ENCODE peak calls at places on chromosomes 13 and 19, in six cellular contexts. R is heart left ventricle, A is stomach, G is gastrocnemius medialis, Z is thyroid gland, Q is H1. B is an unnamed sample.

GRCh38 chr19:29054886-29055675 is 157.9 kb downstream of the UQCRFS1 start:
- DNase-seq in R (no peak), A (no peak), G (no peak), Z (no peak), Q (no peak), B (no peak)

GRCh38 chr19:49988433-49988832 is 27.5 kb upstream of the SIGLEC11 start:
- DNase-seq in R (no peak), A (no peak), G (no peak), Z (no peak), Q (no peak), B (no peak)

GRCh38 chr19:50368649-50369570 is 3.5 kb upstream of the NAPSA start:
- DNase-seq in R (peak), A (peak), G (peak), Z (peak), Q (peak), B (no peak)

GRCh38 chr13:37306778-37307544 is 201.5 kb upstream of the CSNK1A1L start:
- DNase-seq in R (peak), A (no peak), G (no peak), Z (no peak), Q (no peak), B (no peak)

GRCh38 chr19:13164370-13165090 is 14.3 kb downstream of the IER2 start:
- DNase-seq in R (peak), A (peak), G (no peak), Z (peak), Q (peak), B (no peak)

GRCh38 chr19:4690362-4690761 is 20.2 kb upstream of the MYDGF start:
- DNase-seq in R (no peak), A (no peak), G (no peak), Z (no peak), Q (no peak), B (no peak)

GRCh38 chr19:50815443-50815842 is 8.1 kb downstream of the KLK1 start:
- DNase-seq in R (no peak), A (no peak), G (no peak), Z (no peak), Q (no peak), B (no peak)

GRCh38 chr13:33740134-33740538 is 77.8 kb upstream of the RFC3 start:
- DNase-seq in R (no peak), A (no peak), G (no peak), Z (no peak), Q (no peak), B (no peak)

GRCh38 chr19:32580353-32580900 is 563 bp upstream of the PDCD5 start:
- DNase-seq in R (no peak), A (no peak), G (no peak), Z (no peak), Q (no peak), B (no peak)

GRCh38 chr19:42057856-42058255 is 12.2 kb downstream of the GRIK5 start:
- DNase-seq in R (no peak), A (no peak), G (peak), Z (no peak), Q (no peak), B (no peak)

GRCh38 chr19:4477034-4477801 is 5.1 kb downstream of the HDGFL2 start:
- DNase-seq in R (no peak), A (no peak), G (no peak), Z (no peak), Q (no peak), B (no peak)

GRCh38 chr13:110562696-110563462 is 1.4 kb upstream of the RAB20 start:
- DNase-seq in R (no peak), A (no peak), G (no peak), Z (peak), Q (no peak), B (no peak)
- H3K27ac ChIP-seq in R (no peak), A (peak), G (no peak), Z (no peak), Q (no peak), B (peak)

GRCh38 chr19:21147540-21147939 is 5.7 kb downstream of the ZNF431 start:
- DNase-seq in R (no peak), A (no peak), G (no peak), Z (no peak), Q (no peak), B (no peak)

GRCh38 chr19:21143846-21144245 is 2.0 kb downstream of the ZNF431 start:
- DNase-seq in R (no peak), A (no peak), G (no peak), Z (peak), Q (no peak), B (no peak)

GRCh38 chr19:21138130-21138529 is 3.7 kb upstream of the ZNF431 start:
- DNase-seq in R (no peak), A (no peak), G (no peak), Z (no peak), Q (no peak), B (no peak)

GRCh38 chr19:21143428-21143827 is 1.6 kb downstream of the ZNF431 start:
- DNase-seq in R (no peak), A (no peak), G (no peak), Z (no peak), Q (no peak), B (no peak)

GRCh38 chr19:21141787-21142464 is at the start of gene ZNF431:
- DNase-seq in R (peak), A (peak), G (peak), Z (peak), Q (peak), B (peak)
- TF ChIP-seq POLR2A in R (no peak), A (no peak), G (peak), Z (no peak), Q (peak), B (peak)

GRCh38 chr13:93224545-93224944 is 2.1 kb upstream of the GPC6 start:
- DNase-seq in R (no peak), A (no peak), G (no peak), Z (no peak), Q (no peak), B (no peak)
- H3K27ac ChIP-seq in R (no peak), A (no peak), G (no peak), Z (no peak), Q (no peak), B (no peak)

DNA sequence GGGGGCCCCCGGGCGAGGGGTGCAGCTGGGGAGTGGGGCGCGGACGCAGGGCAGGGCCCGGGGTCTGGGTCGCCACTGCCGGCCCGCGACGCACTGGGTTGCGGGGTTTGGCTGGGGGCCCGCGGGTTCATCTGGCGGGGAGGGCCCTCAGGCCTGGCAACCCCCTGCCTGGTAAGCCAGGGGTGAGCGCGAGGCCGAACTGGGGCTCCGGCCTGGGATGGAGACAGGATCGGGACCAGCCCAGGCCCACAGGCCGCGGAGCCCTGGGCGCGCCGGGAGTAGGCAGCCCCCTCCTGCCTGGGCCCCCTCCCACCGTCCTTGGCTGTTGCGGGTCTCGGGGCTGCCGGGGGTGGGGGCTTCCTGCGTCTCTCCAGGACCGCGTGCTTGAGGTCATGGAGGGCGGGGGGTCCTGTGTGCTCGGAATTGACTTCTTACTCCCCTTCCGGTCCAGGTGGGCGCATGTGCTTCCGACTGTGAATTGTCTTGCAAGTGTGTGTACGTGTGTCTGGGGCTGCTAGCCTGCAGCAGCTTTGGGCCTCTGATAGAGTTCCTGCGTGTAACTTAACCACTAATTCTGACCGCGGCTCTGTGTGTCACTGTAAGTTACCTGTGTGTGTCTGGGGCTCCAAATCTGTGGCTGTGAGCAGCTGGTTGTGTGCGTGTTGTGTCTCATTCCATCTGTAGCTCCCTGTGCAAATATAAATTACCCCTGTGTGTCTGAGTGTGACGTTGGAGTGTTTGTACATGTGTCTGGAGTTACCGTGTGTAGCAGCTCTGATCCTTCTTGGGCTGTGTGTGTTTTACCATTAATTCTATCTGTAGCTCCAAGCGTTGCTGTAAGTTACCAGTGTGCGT is 751 bp downstream of the GRAMD1A start:
- DNase-seq in R (peak), A (no peak), G (no peak), Z (peak), Q (no peak), B (no peak)
- TF ChIP-seq POLR2A in R (no peak), A (no peak), G (no peak), Z (no peak), Q (no peak), B (no peak)

DNA sequence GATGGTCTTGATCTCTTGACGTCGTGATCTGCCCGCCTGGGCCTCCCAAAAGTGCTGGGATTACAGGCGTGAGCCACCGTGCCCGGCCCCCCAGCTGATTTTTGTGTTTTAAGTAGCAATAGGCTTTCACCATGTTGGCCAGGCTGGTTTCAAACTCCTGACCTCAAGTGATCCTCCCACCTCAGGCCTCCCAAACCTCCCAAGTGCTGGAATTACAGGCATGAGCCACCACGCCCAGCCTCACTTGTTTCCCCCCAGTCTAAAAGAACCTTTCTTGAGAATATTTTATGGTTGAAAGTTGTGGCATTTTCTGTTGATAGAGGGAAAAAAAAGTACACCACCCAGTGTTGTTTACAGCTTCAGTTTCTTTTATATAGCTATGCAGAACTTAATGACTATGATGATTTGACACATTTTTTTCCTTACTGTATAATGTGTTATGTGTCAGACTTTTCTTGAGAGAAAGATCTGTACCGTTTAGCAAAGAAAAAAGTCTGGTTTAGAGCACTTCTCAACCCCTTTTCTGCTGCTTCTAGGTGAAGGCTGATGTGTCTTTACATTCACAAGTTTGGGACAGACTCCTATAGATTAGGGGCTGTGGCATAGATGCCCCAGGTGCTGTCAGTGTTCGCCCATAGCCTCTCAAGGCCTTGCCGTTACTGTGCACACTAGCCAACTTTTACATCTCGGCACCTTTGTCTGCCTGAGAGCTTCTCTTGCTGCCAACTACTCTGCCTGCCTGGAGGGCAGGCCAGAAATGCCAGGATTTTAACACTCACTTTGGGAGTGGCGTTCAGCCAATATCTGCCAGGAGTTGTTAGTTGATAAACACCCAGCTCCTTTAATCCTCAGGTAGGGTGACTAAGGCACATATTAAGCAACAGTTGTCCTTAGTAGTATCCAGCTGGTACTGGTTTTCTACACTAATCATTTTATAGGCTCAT is 33.0 kb downstream of the KCTD4 start:
- DNase-seq in R (peak), A (peak), G (no peak), Z (peak), Q (no peak), B (no peak)
- H3K27ac ChIP-seq in R (no peak), A (peak), G (no peak), Z (no peak), Q (no peak), B (no peak)